ENCODE peak calls at places on chromosomes 12 and 14, in nine cellular contexts. One of them, this sample, is unnamed.

GRCh38 chr14:87529081-87529480 is 463.9 kb downstream of the GALC start:
- DNase-seq in ELF-1: no peak
- DNase-seq in GM10248: no peak
- DNase-seq in stimulated activated CD4-positive, alpha-beta T cell treated with anti-CD3 and anti-CD28 coated beads, TNF-alpha, amount 100 ng/mL, for 48 hours: no peak
- DNase-seq in epithelial cell of prostate: no peak
- DNase-seq in ovary: no peak
- DNase-seq in tibial artery: no peak
- DNase-seq in neural progenitor cell: no peak
- DNase-seq in HTR-8/SVneo: no peak
- DNase-seq in this sample: no peak

GRCh38 chr12:104603545-104603973 is 146.8 kb downstream of the CHST11 start:
- DNase-seq in ELF-1: no peak
- DNase-seq in GM10248: no peak
- DNase-seq in stimulated activated CD4-positive, alpha-beta T cell treated with anti-CD3 and anti-CD28 coated beads, TNF-alpha, amount 100 ng/mL, for 48 hours: no peak
- DNase-seq in epithelial cell of prostate: no peak
- DNase-seq in ovary: no peak
- DNase-seq in tibial artery: no peak
- DNase-seq in neural progenitor cell: no peak
- DNase-seq in HTR-8/SVneo: peak; percentile 31
- DNase-seq in this sample: no peak

GRCh38 chr14:71582705-71583104 is 349.5 kb upstream of the RGS6 start:
- DNase-seq in ELF-1: no peak
- DNase-seq in GM10248: no peak
- DNase-seq in stimulated activated CD4-positive, alpha-beta T cell treated with anti-CD3 and anti-CD28 coated beads, TNF-alpha, amount 100 ng/mL, for 48 hours: no peak
- DNase-seq in epithelial cell of prostate: no peak
- DNase-seq in ovary: no peak
- DNase-seq in tibial artery: no peak
- DNase-seq in neural progenitor cell: no peak
- DNase-seq in HTR-8/SVneo: no peak
- DNase-seq in this sample: no peak

GRCh38 chr14:72540836-72541235 is 353.1 kb downstream of the DPF3 start:
- DNase-seq in ELF-1: no peak
- DNase-seq in GM10248: no peak
- DNase-seq in stimulated activated CD4-positive, alpha-beta T cell treated with anti-CD3 and anti-CD28 coated beads, TNF-alpha, amount 100 ng/mL, for 48 hours: no peak
- DNase-seq in epithelial cell of prostate: no peak
- DNase-seq in ovary: no peak
- DNase-seq in tibial artery: no peak
- DNase-seq in neural progenitor cell: no peak
- DNase-seq in HTR-8/SVneo: no peak
- DNase-seq in this sample: no peak

GRCh38 chr14:93163570-93163969 is 21.1 kb downstream of the MOAP1 start:
- DNase-seq in ELF-1: no peak
- DNase-seq in GM10248: no peak
- DNase-seq in stimulated activated CD4-positive, alpha-beta T cell treated with anti-CD3 and anti-CD28 coated beads, TNF-alpha, amount 100 ng/mL, for 48 hours: no peak
- DNase-seq in epithelial cell of prostate: no peak
- DNase-seq in ovary: no peak
- DNase-seq in tibial artery: no peak
- DNase-seq in neural progenitor cell: no peak
- DNase-seq in HTR-8/SVneo: no peak
- DNase-seq in this sample: no peak

GRCh38 chr14:32438511-32438910 is 109.4 kb downstream of the AKAP6 start:
- DNase-seq in ELF-1: no peak
- DNase-seq in GM10248: no peak
- DNase-seq in stimulated activated CD4-positive, alpha-beta T cell treated with anti-CD3 and anti-CD28 coated beads, TNF-alpha, amount 100 ng/mL, for 48 hours: no peak
- DNase-seq in epithelial cell of prostate: no peak
- DNase-seq in ovary: no peak
- DNase-seq in tibial artery: no peak
- DNase-seq in neural progenitor cell: no peak
- DNase-seq in HTR-8/SVneo: no peak
- DNase-seq in this sample: no peak

GRCh38 chr12:116718578-116719454 is 19.1 kb downstream of the SPRING1 start:
- DNase-seq in ELF-1: no peak
- DNase-seq in GM10248: no peak
- DNase-seq in stimulated activated CD4-positive, alpha-beta T cell treated with anti-CD3 and anti-CD28 coated beads, TNF-alpha, amount 100 ng/mL, for 48 hours: no peak
- DNase-seq in epithelial cell of prostate: no peak
- DNase-seq in ovary: no peak
- DNase-seq in tibial artery: no peak
- DNase-seq in neural progenitor cell: no peak
- DNase-seq in HTR-8/SVneo: no peak
- DNase-seq in this sample: no peak

GRCh38 chr14:104423224-104423681 is 156.3 kb upstream of the C14orf180 start:
- DNase-seq in ELF-1: no peak
- DNase-seq in GM10248: no peak
- DNase-seq in stimulated activated CD4-positive, alpha-beta T cell treated with anti-CD3 and anti-CD28 coated beads, TNF-alpha, amount 100 ng/mL, for 48 hours: no peak
- DNase-seq in epithelial cell of prostate: no peak
- DNase-seq in ovary: no peak
- DNase-seq in tibial artery: no peak
- DNase-seq in neural progenitor cell: no peak
- DNase-seq in HTR-8/SVneo: no peak
- DNase-seq in this sample: no peak

GRCh38 chr12:128791395-128792322 is 32.1 kb downstream of the SLC15A4 start:
- DNase-seq in ELF-1: no peak
- DNase-seq in GM10248: no peak
- DNase-seq in stimulated activated CD4-positive, alpha-beta T cell treated with anti-CD3 and anti-CD28 coated beads, TNF-alpha, amount 100 ng/mL, for 48 hours: no peak
- DNase-seq in epithelial cell of prostate: no peak
- DNase-seq in ovary: no peak
- DNase-seq in tibial artery: no peak
- DNase-seq in neural progenitor cell: no peak
- DNase-seq in HTR-8/SVneo: no peak
- DNase-seq in this sample: no peak

GRCh38 chr12:117514016-117514415 is 152.6 kb upstream of the NOS1 start:
- DNase-seq in ELF-1: no peak
- DNase-seq in GM10248: no peak
- DNase-seq in stimulated activated CD4-positive, alpha-beta T cell treated with anti-CD3 and anti-CD28 coated beads, TNF-alpha, amount 100 ng/mL, for 48 hours: no peak
- DNase-seq in epithelial cell of prostate: no peak
- DNase-seq in ovary: no peak
- DNase-seq in tibial artery: no peak
- DNase-seq in neural progenitor cell: peak; percentile 28
- DNase-seq in HTR-8/SVneo: no peak
- DNase-seq in this sample: no peak

GRCh38 chr12:32885831-32886230 is 10.7 kb downstream of the PKP2 start:
- DNase-seq in ELF-1: no peak
- DNase-seq in GM10248: no peak
- DNase-seq in stimulated activated CD4-positive, alpha-beta T cell treated with anti-CD3 and anti-CD28 coated beads, TNF-alpha, amount 100 ng/mL, for 48 hours: no peak
- DNase-seq in epithelial cell of prostate: no peak
- DNase-seq in ovary: no peak
- DNase-seq in tibial artery: no peak
- DNase-seq in neural progenitor cell: no peak
- DNase-seq in HTR-8/SVneo: no peak
- DNase-seq in this sample: no peak

GRCh38 chr12:12441891-12442461 is 85.1 kb downstream of the BORCS5 start:
- DNase-seq in ELF-1: no peak
- DNase-seq in GM10248: peak; percentile 39
- DNase-seq in stimulated activated CD4-positive, alpha-beta T cell treated with anti-CD3 and anti-CD28 coated beads, TNF-alpha, amount 100 ng/mL, for 48 hours: no peak
- DNase-seq in epithelial cell of prostate: no peak
- DNase-seq in ovary: no peak
- DNase-seq in tibial artery: no peak
- DNase-seq in neural progenitor cell: no peak
- DNase-seq in HTR-8/SVneo: no peak
- DNase-seq in this sample: no peak

GRCh38 chr12:80684077-80684495 is 23.3 kb upstream of the MYF6 start:
- DNase-seq in ELF-1: peak; percentile 42
- DNase-seq in GM10248: no peak
- DNase-seq in stimulated activated CD4-positive, alpha-beta T cell treated with anti-CD3 and anti-CD28 coated beads, TNF-alpha, amount 100 ng/mL, for 48 hours: no peak
- DNase-seq in epithelial cell of prostate: no peak
- DNase-seq in ovary: no peak
- DNase-seq in tibial artery: no peak
- DNase-seq in neural progenitor cell: peak; percentile 5
- DNase-seq in HTR-8/SVneo: no peak
- DNase-seq in this sample: no peak

GRCh38 chr12:53224268-53224896 is 7.6 kb downstream of the RARG start:
- DNase-seq in ELF-1: peak; percentile 69
- DNase-seq in GM10248: no peak
- DNase-seq in stimulated activated CD4-positive, alpha-beta T cell treated with anti-CD3 and anti-CD28 coated beads, TNF-alpha, amount 100 ng/mL, for 48 hours: no peak
- DNase-seq in epithelial cell of prostate: no peak
- DNase-seq in ovary: no peak
- DNase-seq in tibial artery: no peak
- DNase-seq in neural progenitor cell: peak; percentile 70
- DNase-seq in HTR-8/SVneo: no peak
- DNase-seq in this sample: peak; percentile 51

GRCh38 chr12:124109760-124110159 is 136.7 kb downstream of the ZNF664 start:
- DNase-seq in ELF-1: peak; percentile 64
- DNase-seq in GM10248: peak; percentile 40
- DNase-seq in stimulated activated CD4-positive, alpha-beta T cell treated with anti-CD3 and anti-CD28 coated beads, TNF-alpha, amount 100 ng/mL, for 48 hours: no peak
- DNase-seq in epithelial cell of prostate: no peak
- DNase-seq in ovary: no peak
- DNase-seq in tibial artery: no peak
- DNase-seq in neural progenitor cell: peak; percentile 43
- DNase-seq in HTR-8/SVneo: peak; percentile 63
- DNase-seq in this sample: no peak

GRCh38 chr12:104957388-104958008 is 592 bp downstream of the SLC41A2 start:
- DNase-seq in ELF-1: peak; percentile 8
- DNase-seq in GM10248: no peak
- DNase-seq in stimulated activated CD4-positive, alpha-beta T cell treated with anti-CD3 and anti-CD28 coated beads, TNF-alpha, amount 100 ng/mL, for 48 hours: peak; percentile 3
- DNase-seq in epithelial cell of prostate: no peak
- DNase-seq in ovary: no peak
- DNase-seq in tibial artery: peak; percentile 41
- DNase-seq in neural progenitor cell: no peak
- DNase-seq in HTR-8/SVneo: peak; percentile 21
- DNase-seq in this sample: no peak

GRCh38 chr14:103110681-103111296 is 12.5 kb upstream of the TNFAIP2 start:
- DNase-seq in ELF-1: no peak
- DNase-seq in GM10248: no peak
- DNase-seq in stimulated activated CD4-positive, alpha-beta T cell treated with anti-CD3 and anti-CD28 coated beads, TNF-alpha, amount 100 ng/mL, for 48 hours: no peak
- DNase-seq in epithelial cell of prostate: no peak
- DNase-seq in ovary: no peak
- DNase-seq in tibial artery: no peak
- DNase-seq in neural progenitor cell: no peak
- DNase-seq in HTR-8/SVneo: no peak
- DNase-seq in this sample: no peak

GRCh38 chr12:67661311-67662011 is 12.9 kb downstream of the DYRK2 start:
- DNase-seq in ELF-1: no peak
- DNase-seq in GM10248: no peak
- DNase-seq in stimulated activated CD4-positive, alpha-beta T cell treated with anti-CD3 and anti-CD28 coated beads, TNF-alpha, amount 100 ng/mL, for 48 hours: no peak
- DNase-seq in epithelial cell of prostate: no peak
- DNase-seq in ovary: no peak
- DNase-seq in tibial artery: no peak
- DNase-seq in neural progenitor cell: no peak
- DNase-seq in HTR-8/SVneo: no peak
- DNase-seq in this sample: no peak

GRCh38 chr12:63875703-63876102 is 31.2 kb downstream of the SRGAP1 start:
- DNase-seq in ELF-1: no peak
- DNase-seq in GM10248: no peak
- DNase-seq in stimulated activated CD4-positive, alpha-beta T cell treated with anti-CD3 and anti-CD28 coated beads, TNF-alpha, amount 100 ng/mL, for 48 hours: no peak
- DNase-seq in epithelial cell of prostate: no peak
- DNase-seq in ovary: no peak
- DNase-seq in tibial artery: no peak
- DNase-seq in neural progenitor cell: no peak
- DNase-seq in HTR-8/SVneo: no peak
- DNase-seq in this sample: no peak

GRCh38 chr14:83007641-83008237 is 1474.1 kb upstream of the SEL1L start:
- DNase-seq in ELF-1: no peak
- DNase-seq in GM10248: no peak
- DNase-seq in stimulated activated CD4-positive, alpha-beta T cell treated with anti-CD3 and anti-CD28 coated beads, TNF-alpha, amount 100 ng/mL, for 48 hours: no peak
- DNase-seq in epithelial cell of prostate: no peak
- DNase-seq in ovary: no peak
- DNase-seq in tibial artery: no peak
- DNase-seq in neural progenitor cell: no peak
- DNase-seq in HTR-8/SVneo: no peak
- DNase-seq in this sample: no peak

GRCh38 chr14:50082784-50083466 is 33.4 kb downstream of the VCPKMT start:
- DNase-seq in ELF-1: no peak
- DNase-seq in GM10248: peak; percentile 84
- DNase-seq in stimulated activated CD4-positive, alpha-beta T cell treated with anti-CD3 and anti-CD28 coated beads, TNF-alpha, amount 100 ng/mL, for 48 hours: peak; percentile 75
- DNase-seq in epithelial cell of prostate: peak; percentile 46
- DNase-seq in ovary: no peak
- DNase-seq in tibial artery: no peak
- DNase-seq in neural progenitor cell: no peak
- DNase-seq in HTR-8/SVneo: no peak
- DNase-seq in this sample: no peak

GRCh38 chr14:41096131-41096530 is 510.5 kb upstream of the LRFN5 start:
- DNase-seq in ELF-1: no peak
- DNase-seq in GM10248: no peak
- DNase-seq in stimulated activated CD4-positive, alpha-beta T cell treated with anti-CD3 and anti-CD28 coated beads, TNF-alpha, amount 100 ng/mL, for 48 hours: no peak
- DNase-seq in epithelial cell of prostate: no peak
- DNase-seq in ovary: no peak
- DNase-seq in tibial artery: no peak
- DNase-seq in neural progenitor cell: no peak
- DNase-seq in HTR-8/SVneo: no peak
- DNase-seq in this sample: no peak

GRCh38 chr12:115088328-115088994 is 404.5 kb upstream of the TBX3 start:
- DNase-seq in ELF-1: no peak
- DNase-seq in GM10248: no peak
- DNase-seq in stimulated activated CD4-positive, alpha-beta T cell treated with anti-CD3 and anti-CD28 coated beads, TNF-alpha, amount 100 ng/mL, for 48 hours: no peak
- DNase-seq in epithelial cell of prostate: no peak
- DNase-seq in ovary: no peak
- DNase-seq in tibial artery: no peak
- DNase-seq in neural progenitor cell: no peak
- DNase-seq in HTR-8/SVneo: no peak
- DNase-seq in this sample: no peak

This sample was measured in aorta.